ENCODE peak calls at places on chromosomes 11 and 22, in seven cellular contexts. X is thoracic aorta, B is BJ, N is esophagus squamous epithelium, K is small intestine, E is cardiac fibroblast, H is body of pancreas. R is an unnamed sample.
A peak's percentile ranks its signal among the peaks of the same experiment; 100 is the strongest.

GRCh38 chr11:120710354-120711187 is 199.0 kb downstream of the GRIK4 start:
- DNase-seq in X (no peak), B (peak; percentile 52), N (no peak), K (peak; percentile 25), E (peak; percentile 86), H (peak; percentile 27), R (peak; percentile 18)

GRCh38 chr11:125314264-125315087 is 149.9 kb downstream of the PKNOX2 start:
- DNase-seq in X (no peak), B (no peak), N (no peak), K (no peak), E (peak; percentile 21), H (no peak), R (no peak)

GRCh38 chr11:111723595-111723994 is 42.6 kb downstream of the PPP2R1B start:
- DNase-seq in X (no peak), B (no peak), N (no peak), K (no peak), E (peak; percentile 20), H (no peak), R (no peak)

GRCh38 chr11:132874638-132875037 is 657.7 kb downstream of the OPCML start:
- DNase-seq in X (no peak), B (peak; percentile 16), N (no peak), K (no peak), E (no peak), H (no peak), R (no peak)

GRCh38 chr11:129278586-129279319 is 86.6 kb upstream of the ARHGAP32 start:
- DNase-seq in X (no peak), B (no peak), N (no peak), K (peak; percentile 30), E (peak; percentile 27), H (peak; percentile 26), R (peak; percentile 26)

GRCh38 chr22:29700206-29700948 is 19.4 kb upstream of the CABP7 start:
- DNase-seq in X (no peak), B (no peak), N (no peak), K (no peak), E (no peak), H (no peak), R (no peak)

GRCh38 chr11:65454696-65455456 is 32.3 kb downstream of the NEAT1 start:
- DNase-seq in X (peak; percentile 64), B (peak; percentile 56), N (no peak), K (peak; percentile 87), E (peak; percentile 91), H (peak; percentile 90), R (peak; percentile 95)

GRCh38 chr11:124482362-124483147 is 37.1 kb upstream of the OR8B8 start:
- DNase-seq in X (no peak), B (no peak), N (no peak), K (no peak), E (peak; percentile 38), H (no peak), R (no peak)

GRCh38 chr11:27485930-27486773 is 13.6 kb upstream of the LGR4 start:
- DNase-seq in X (no peak), B (no peak), N (no peak), K (peak; percentile 73), E (peak; percentile 77), H (peak; percentile 54), R (no peak)

GRCh38 chr11:2207212-2207611 is 35.6 kb upstream of the TH start:
- DNase-seq in X (no peak), B (no peak), N (no peak), K (no peak), E (no peak), H (peak; percentile 8), R (no peak)

GRCh38 chr11:74268451-74268850 is 43.0 kb downstream of the P4HA3 start:
- DNase-seq in X (no peak), B (no peak), N (no peak), K (no peak), E (no peak), H (no peak), R (no peak)

GRCh38 chr11:95768521-95768920 is 21.1 kb downstream of the FAM76B start:
- DNase-seq in X (no peak), B (no peak), N (no peak), K (no peak), E (no peak), H (no peak), R (no peak)

GRCh38 chr22:37701121-37701786 is 4.4 kb downstream of the TRIOBP start:
- DNase-seq in X (no peak), B (no peak), N (no peak), K (no peak), E (peak; percentile 54), H (no peak), R (no peak)

GRCh38 chr22:37692627-37693285 is 4.1 kb upstream of the TRIOBP start:
- DNase-seq in X (no peak), B (no peak), N (no peak), K (no peak), E (no peak), H (no peak), R (no peak)

GRCh38 chr22:37696657-37697539 is at the start of gene TRIOBP:
- DNase-seq in X (peak; percentile 96), B (peak; percentile 71), N (peak; percentile 40), K (peak; percentile 93), E (peak; percentile 96), H (peak; percentile 96), R (peak; percentile 96)

DNA sequence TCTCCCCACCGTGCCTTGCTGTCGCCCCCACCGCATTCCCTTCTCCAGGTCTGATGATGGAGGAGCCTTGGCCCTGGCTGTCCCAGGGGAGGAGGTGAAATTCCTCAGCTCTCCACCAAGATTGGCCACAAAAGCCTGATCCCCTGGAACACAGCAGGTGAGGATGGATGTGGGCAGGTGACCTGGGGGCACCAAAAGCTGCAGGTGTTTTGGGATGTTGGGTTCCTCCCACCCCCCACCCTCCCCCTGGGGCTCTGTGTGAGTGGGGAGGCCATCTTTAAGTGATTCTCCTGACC is 640 bp downstream of the TRIOBP start:
- DNase-seq in X (no peak), B (no peak), N (no peak), K (no peak), E (no peak), H (no peak), R (no peak)
- H3K4me3 ChIP-seq in X (no peak overlapping the region), B (no peak overlapping the region), N (no peak overlapping the region), K (no peak overlapping the region), E (no peak overlapping the region), H (no peak overlapping the region), R (no peak overlapping the region)

DNA sequence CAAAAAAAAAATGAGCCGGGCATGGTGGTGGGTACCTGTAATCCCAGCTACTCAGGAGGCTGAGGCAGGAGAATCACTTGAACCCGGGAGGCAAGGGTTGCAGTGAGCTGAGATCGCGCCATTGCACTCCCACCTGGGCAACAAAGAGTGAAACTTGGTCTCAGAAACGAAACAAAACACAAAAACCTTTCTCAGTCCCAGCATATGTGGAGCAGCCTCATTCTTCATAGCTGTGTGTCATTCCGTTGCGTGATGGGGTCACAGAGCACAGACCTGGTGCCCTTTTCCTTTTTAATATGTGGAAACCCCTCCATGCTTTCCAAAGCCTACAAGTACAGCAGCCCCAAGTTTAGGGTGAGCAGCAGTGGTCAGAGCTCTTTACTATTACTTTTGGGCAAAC is 13.7 kb downstream of the PEX26 start:
- DNase-seq in X (no peak), B (no peak), N (no peak), K (no peak), E (no peak), H (no peak), R (no peak)
- H3K4me3 ChIP-seq in X (peak overlapping the region; percentile 71), B (no peak overlapping the region), N (peak overlapping the region; percentile 43), K (no peak overlapping the region), E (peak overlapping the region; percentile 25), H (no peak overlapping the region), R (no peak overlapping the region)

GRCh38 chr11:63492441-63492840 is 1.5 kb upstream of the PLAAT5 start:
- DNase-seq in X (no peak), B (no peak), N (no peak), K (no peak), E (no peak), H (no peak), R (no peak)

GRCh38 chr11:63493127-63493526 is 2.2 kb upstream of the PLAAT5 start:
- DNase-seq in X (no peak), B (no peak), N (no peak), K (no peak), E (no peak), H (no peak), R (no peak)

GRCh38 chr11:63491240-63491587 is 247 bp upstream of the PLAAT5 start:
- DNase-seq in X (no peak), B (no peak), N (no peak), K (no peak), E (no peak), H (no peak), R (no peak)

GRCh38 chr11:63490551-63491239 is at the start of gene PLAAT5:
- DNase-seq in X (no peak), B (no peak), N (no peak), K (no peak), E (peak; percentile 64), H (peak; percentile 33), R (no peak)

DNA sequence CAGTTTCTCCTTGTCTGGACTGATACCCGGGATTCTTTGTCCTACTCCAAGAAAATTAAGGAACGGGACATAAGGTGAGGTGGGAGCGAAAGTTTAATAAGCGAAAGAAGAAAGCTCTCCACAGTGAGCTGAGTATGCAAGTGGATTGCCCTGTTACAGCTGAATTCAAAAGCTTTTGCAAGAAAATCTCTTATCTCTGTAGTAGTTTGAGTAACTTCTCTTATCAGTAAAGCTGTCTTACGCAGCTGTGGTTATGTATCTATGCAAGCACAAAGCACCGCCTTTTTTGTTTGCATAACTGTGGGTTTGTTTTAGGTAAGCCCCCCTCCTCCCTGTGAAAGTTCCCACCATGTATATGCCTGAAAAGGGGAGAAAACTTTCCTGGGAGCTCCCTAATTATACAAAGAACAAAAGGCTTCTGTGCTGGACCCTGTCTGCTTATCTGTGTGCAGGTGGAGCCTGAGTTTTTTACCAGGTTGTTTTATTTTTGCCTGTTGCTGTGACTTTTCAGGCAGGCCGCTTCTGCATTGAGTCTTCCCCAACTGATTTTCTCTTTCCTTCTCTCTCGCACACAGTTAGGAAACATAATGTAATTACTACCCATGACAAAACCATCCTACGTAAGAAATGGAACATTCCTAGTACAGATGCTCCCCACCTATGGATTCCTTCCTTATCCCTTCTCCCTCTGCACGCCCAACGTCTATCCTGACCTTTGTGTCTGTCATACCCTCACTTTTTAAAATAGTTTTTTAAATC is 826 bp upstream of the PLAAT5 start:
- DNase-seq in X (no peak), B (no peak), N (no peak), K (no peak), E (peak; percentile 92), H (peak; percentile 43), R (no peak)
- H3K4me3 ChIP-seq in X (peak overlapping the region; percentile 76), B (no peak overlapping the region), N (peak overlapping the region; percentile 55), K (no peak overlapping the region), E (no peak overlapping the region), H (peak overlapping the region; percentile 53), R (no peak overlapping the region)

GRCh38 chr22:50083462-50084081 is 1.7 kb downstream of the MLC1 start:
- DNase-seq in X (no peak), B (no peak), N (no peak), K (no peak), E (no peak), H (no peak), R (no peak)

GRCh38 chr22:50084570-50084969 is 656 bp downstream of the MLC1 start:
- DNase-seq in X (no peak), B (no peak), N (no peak), K (no peak), E (no peak), H (no peak), R (no peak)

GRCh38 chr22:50084085-50084484 is 1.1 kb downstream of the MLC1 start:
- DNase-seq in X (no peak), B (no peak), N (no peak), K (no peak), E (no peak), H (no peak), R (no peak)

GRCh38 chr22:50086526-50086925 is 1.3 kb upstream of the MLC1 start:
- DNase-seq in X (no peak), B (peak; percentile 22), N (no peak), K (no peak), E (peak; percentile 85), H (no peak), R (no peak)

GRCh38 chr22:50085211-50085999 is at the start of gene MLC1:
- DNase-seq in X (no peak), B (peak; percentile 26), N (no peak), K (no peak), E (peak; percentile 85), H (no peak), R (no peak)
- H3K4me3 ChIP-seq in X (no peak within 1 kb of the TSS), B (no peak within 1 kb of the TSS), N (no peak within 1 kb of the TSS), K (no peak within 1 kb of the TSS), E (no peak within 1 kb of the TSS), H (no peak within 1 kb of the TSS), R (no peak within 1 kb of the TSS)